ENCODE peak calls at places on chromosome 19, in five cellular contexts. R is CD8-positive, alpha-beta T cell; C is cardiac muscle cell; O is WERI-Rb-1; B is AG04450. L is an unnamed sample.

GRCh38 chr19:10018219-10018618 is 4.9 kb downstream of the RDH8 start:
- DNase-seq in B (no peak), R (no peak), O (no peak), C (no peak), L (no peak)

GRCh38 chr19:8517551-8518442 is 3.8 kb upstream of the ZNF414 start:
- DNase-seq in O (no peak), B (no peak), R (peak), C (no peak), L (no peak)

GRCh38 chr19:10417598-10418280 is 2.6 kb upstream of the PDE4A start:
- DNase-seq in O (no peak), B (no peak), C (peak), R (no peak), L (no peak)

GRCh38 chr19:38386968-38387549 is 775 bp downstream of the GGN start:
- DNase-seq in O (no peak), C (peak), B (no peak), R (no peak), L (no peak)

GRCh38 chr19:56838930-56839664 is 1.4 kb downstream of the PEG3 start:
- DNase-seq in O (peak), B (no peak), C (no peak), R (no peak), L (no peak)

GRCh38 chr19:37969695-37970094 is 62.7 kb downstream of the SIPA1L3 start:
- DNase-seq in O (no peak), R (no peak), C (no peak), B (no peak), L (no peak)

GRCh38 chr19:38801359-38802095 is 11.2 kb downstream of the LGALS4 start:
- DNase-seq in B (no peak), R (no peak), C (no peak), O (no peak), L (no peak)

GRCh38 chr19:41377977-41378707 is 1.8 kb downstream of the TMEM91 start:
- DNase-seq in C (peak), B (no peak), R (peak), O (no peak), L (peak)

GRCh38 chr19:10861118-10861651 is 10.2 kb upstream of the CARM1 start:
- DNase-seq in R (peak), C (peak), O (peak), B (no peak), L (no peak)

GRCh38 chr19:41409288-41409687 is 11.7 kb downstream of the BCKDHA start:
- DNase-seq in B (no peak), O (no peak), C (peak), R (no peak), L (no peak)

GRCh38 chr19:1269478-1270167 is 491 bp downstream of the CIRBP start:
- DNase-seq in C (peak), R (peak), B (no peak), O (peak), L (peak)

GRCh38 chr19:8635422-8635821 is 5.0 kb downstream of the NFILZ start:
- DNase-seq in C (no peak), O (no peak), R (no peak), B (no peak), L (no peak)

GRCh38 chr19:2081873-2082810 is 14.0 kb downstream of the MOB3A start:
- DNase-seq in R (peak), C (no peak), O (no peak), B (no peak), L (peak)

GRCh38 chr19:9883231-9883758 is 48.2 kb downstream of the PIN1 start:
- DNase-seq in O (peak), B (no peak), R (no peak), C (no peak), L (no peak)

GRCh38 chr19:46221981-46222610 is 7.4 kb upstream of the IGFL1 start:
- DNase-seq in B (no peak), R (no peak), O (no peak), C (peak), L (no peak)

GRCh38 chr19:1847684-1848398 is 442 bp downstream of the REXO1 start:
- DNase-seq in C (peak), B (no peak), O (no peak), R (no peak), L (no peak)

GRCh38 chr19:14089662-14090508 is 666 bp downstream of the SAMD1 start:
- DNase-seq in R (peak), C (peak), O (peak), B (no peak), L (peak)

GRCh38 chr19:15428956-15429824 is 10.4 kb upstream of the AKAP8L start:
- DNase-seq in B (no peak), O (no peak), R (no peak), C (no peak), L (no peak)

GRCh38 chr19:14732510-14732909 is 42.7 kb downstream of the ZNF333 start:
- DNase-seq in B (no peak), C (no peak), R (no peak), O (no peak), L (no peak)

GRCh38 chr19:57419439-57419838 is 8.5 kb downstream of the ZNF17 start:
- DNase-seq in R (no peak), B (no peak), O (no peak), C (no peak), L (no peak)

GRCh38 chr19:2079076-2079864 is 16.9 kb downstream of the MOB3A start:
- DNase-seq in B (no peak), C (no peak), R (no peak), O (no peak), L (no peak)

GRCh38 chr19:47413941-47414340 is 5.4 kb downstream of the MEIS3 start:
- DNase-seq in R (no peak), C (no peak), B (no peak), O (no peak), L (no peak)

GRCh38 chr19:47417107-47417745 is 2.1 kb downstream of the MEIS3 start:
- DNase-seq in B (no peak), O (no peak), R (no peak), C (no peak), L (no peak)

GRCh38 chr19:47416667-47417033 is 2.7 kb downstream of the MEIS3 start:
- DNase-seq in O (no peak), C (no peak), B (no peak), R (no peak), L (no peak)

GRCh38 chr19:47415953-47416666 is 3.2 kb downstream of the MEIS3 start:
- DNase-seq in B (no peak), C (no peak), R (no peak), O (no peak), L (no peak)

GRCh38 chr19:47414469-47414868 is 4.9 kb downstream of the MEIS3 start:
- DNase-seq in R (no peak), B (no peak), O (peak), C (peak), L (no peak)
- TF ChIP-seq CTCF in R (no peak), B (no peak), O (peak), C (no peak), L (peak)

GRCh38 chr19:44577566-44577874 is 35.8 kb upstream of the IGSF23 start:
- DNase-seq in O (no peak), R (no peak), C (no peak), B (no peak), L (no peak)

GRCh38 chr19:44575116-44575700 is 38.2 kb upstream of the IGSF23 start:
- DNase-seq in O (no peak), R (no peak), C (no peak), B (no peak), L (no peak)

GRCh38 chr19:44579663-44580365 is 33.5 kb upstream of the IGSF23 start:
- DNase-seq in B (no peak), R (no peak), C (no peak), O (no peak), L (no peak)

GRCh38 chr19:44574201-44574950 is 39.0 kb upstream of the IGSF23 start:
- DNase-seq in B (no peak), O (no peak), C (no peak), R (no peak), L (no peak)

DNA sequence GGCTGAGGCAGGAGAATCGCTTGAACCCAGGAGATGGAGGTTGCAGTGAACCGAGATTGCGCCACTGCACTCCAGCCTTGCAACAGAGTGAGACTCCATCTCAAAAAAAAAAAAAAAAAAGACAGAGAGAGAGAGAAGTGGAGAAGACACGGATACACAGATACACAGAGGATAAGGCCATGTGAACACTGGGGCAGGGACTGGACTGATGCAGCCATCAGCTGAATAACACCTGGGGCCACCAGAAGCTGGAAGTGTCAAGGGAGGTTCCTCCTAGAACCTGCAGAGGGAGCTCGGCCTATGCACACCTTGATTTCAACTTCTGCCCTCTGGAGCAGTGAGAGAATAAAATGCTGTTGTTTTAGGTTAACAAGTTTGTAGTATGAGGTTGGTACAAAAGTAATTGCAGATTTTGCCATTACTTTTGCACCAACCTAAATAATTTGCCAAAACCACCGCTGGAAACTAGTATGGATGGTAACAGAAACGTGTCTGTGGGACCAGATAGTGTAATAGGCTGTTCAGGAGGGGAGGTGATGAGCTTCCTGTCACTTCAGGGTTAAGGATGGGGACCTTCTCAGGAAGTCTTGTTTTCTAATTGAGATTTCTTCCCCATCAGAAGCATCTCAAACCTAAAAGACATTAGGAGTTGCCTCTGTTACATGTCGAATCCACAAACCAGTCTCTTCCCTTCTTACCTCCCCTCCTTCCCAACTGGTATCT is 36.4 kb upstream of the IGSF23 start:
- DNase-seq in O (peak), B (no peak), C (peak), R (no peak), L (no peak)
- TF ChIP-seq CTCF in O (peak), B (peak), C (peak), R (peak), L (peak)

GRCh38 chr19:55385749-55386514 is at the start of gene RPL28:
- DNase-seq in C (peak), B (peak), O (peak), R (peak), L (peak)
- TF ChIP-seq CTCF in C (no peak), B (no peak), O (no peak), R (no peak), L (no peak)

GRCh38 chr19:5561559-5561958 is 6.2 kb downstream of the TINCR start:
- DNase-seq in B (no peak), C (no peak), R (no peak), O (no peak), L (no peak)
- TF ChIP-seq CTCF in B (peak), C (peak), R (no peak), O (peak), L (peak)

GRCh38 chr19:48445256-48445605 is 552 bp upstream of the GRWD1 start:
- DNase-seq in O (peak), C (peak), B (peak), R (no peak), L (peak)
- TF ChIP-seq CTCF in O (peak), C (peak), B (peak), R (no peak), L (peak)

GRCh38 chr19:43229315-43229714 is 23.9 kb upstream of the PSG4 start:
- DNase-seq in B (no peak), R (no peak), C (no peak), O (no peak), L (no peak)
- TF ChIP-seq CTCF in B (peak), R (no peak), C (no peak), O (peak), L (no peak)

GRCh38 chr19:3653081-3653795 is 26.6 kb upstream of the CACTIN start:
- DNase-seq in R (no peak), C (no peak), O (no peak), B (no peak), L (no peak)

GRCh38 chr19:3655402-3656072 is 28.9 kb upstream of the CACTIN start:
- DNase-seq in O (peak), B (peak), C (no peak), R (no peak), L (no peak)

GRCh38 chr19:3656073-3656746 is 29.6 kb upstream of the CACTIN start:
- DNase-seq in O (peak), B (no peak), R (no peak), C (no peak), L (no peak)

GRCh38 chr19:3652422-3652821 is 25.8 kb upstream of the CACTIN start:
- DNase-seq in C (no peak), B (no peak), O (no peak), R (no peak), L (no peak)

GRCh38 chr19:3653865-3654513 is 27.4 kb upstream of the CACTIN start:
- DNase-seq in O (peak), B (no peak), R (peak), C (no peak), L (no peak)
- TF ChIP-seq CTCF in O (peak), B (no peak), R (no peak), C (peak), L (no peak)

GRCh38 chr19:51096473-51097165 is 11.6 kb downstream of the CTU1 start:
- DNase-seq in O (no peak), R (no peak), C (no peak), B (no peak), L (no peak)
- TF ChIP-seq CTCF in O (peak), R (no peak), C (peak), B (no peak), L (no peak)

DNA sequence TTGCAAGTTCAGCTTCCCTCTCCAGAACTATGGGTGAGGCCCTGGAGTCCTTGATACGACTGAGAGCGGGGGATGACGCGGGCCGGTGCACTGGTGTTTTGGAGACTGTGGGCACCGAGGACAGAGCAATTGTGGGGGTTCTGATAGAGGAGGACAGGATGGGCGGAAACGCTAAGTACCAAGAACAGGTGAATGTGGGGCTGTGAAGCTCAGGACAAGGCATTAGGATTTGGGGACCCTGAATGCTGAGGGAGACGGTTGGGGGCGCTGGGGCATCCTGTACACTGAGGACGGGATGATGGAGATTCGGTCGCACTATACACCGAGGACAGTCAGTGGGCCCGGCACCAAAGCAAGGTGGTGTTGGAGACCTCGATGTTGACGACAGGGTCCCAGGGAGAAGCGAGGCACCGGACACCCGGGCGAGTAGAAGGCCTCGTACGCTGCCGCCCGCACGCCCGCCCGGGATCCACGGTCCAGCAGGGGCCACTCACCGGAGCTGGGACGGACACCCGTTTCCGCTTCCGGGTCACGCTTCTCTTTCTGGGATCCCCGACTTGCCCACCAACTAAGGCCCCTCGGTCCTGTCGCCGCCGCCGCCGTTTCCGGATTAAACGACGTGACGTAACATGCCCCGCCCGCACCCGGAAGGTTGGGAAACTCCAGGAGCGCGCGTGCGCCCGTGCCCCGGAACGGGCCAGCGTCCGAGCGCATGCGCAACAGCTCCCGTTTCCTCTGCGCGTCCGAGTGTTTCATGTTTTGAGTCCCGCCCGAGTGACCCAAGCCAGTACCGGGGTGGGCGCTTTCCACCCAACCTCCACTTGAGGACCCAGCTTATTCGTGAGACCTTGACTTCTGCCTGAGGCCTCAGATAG is at the start of gene CHMP2A:
- DNase-seq in B (peak), O (peak), R (peak), C (peak), L (peak)
- TF ChIP-seq CTCF in B (no peak), O (no peak), R (no peak), C (no peak), L (no peak)